ENCODE peak calls at places on chromosomes 6 and 20, in nine cellular contexts. L is sigmoid colon, V is transverse colon, R is stomach, A is K562, N is suprapubic skin, W is GM12878, Q is HepG2, J is H1. X is an unnamed sample.

GRCh38 chr6:4647414-4648365 is 128.5 kb upstream of the CDYL start:
- DNase-seq in L (peak), V (peak), R (peak), A (peak), N (peak), W (no peak), Q (peak), J (peak), X (peak)

GRCh38 chr6:121504227-121504626 is 68.8 kb downstream of the GJA1 start:
- DNase-seq in L (no peak), V (no peak), R (no peak), A (no peak), N (no peak), W (no peak), Q (no peak), J (no peak), X (no peak)

GRCh38 chr6:154754152-154754551 is 20.9 kb downstream of the SCAF8 start:
- DNase-seq in L (no peak), V (no peak), R (no peak), A (no peak), N (no peak), W (no peak), Q (no peak), J (no peak), X (no peak)

GRCh38 chr20:45792513-45793118 is 862 bp downstream of the DNTTIP1 start:
- DNase-seq in L (no peak), V (no peak), R (no peak), A (no peak), N (no peak), W (no peak), Q (no peak), J (no peak), X (peak)

GRCh38 chr20:38790210-38791053 is 15.1 kb upstream of the PPP1R16B start:
- DNase-seq in L (no peak), V (no peak), R (no peak), A (peak), N (no peak), W (no peak), Q (peak), J (no peak), X (no peak)

GRCh38 chr6:35596448-35597442 is 84.0 kb upstream of the TULP1 start:
- DNase-seq in L (no peak), V (no peak), R (no peak), A (no peak), N (no peak), W (no peak), Q (no peak), J (no peak), X (no peak)

GRCh38 chr6:149149682-149150081 is 167.8 kb upstream of the TAB2 start:
- DNase-seq in L (no peak), V (no peak), R (no peak), A (no peak), N (no peak), W (no peak), Q (no peak), J (no peak), X (no peak)

GRCh38 chr6:14739830-14740229 is 506.0 kb upstream of the JARID2 start:
- DNase-seq in L (no peak), V (no peak), R (no peak), A (no peak), N (no peak), W (no peak), Q (no peak), J (no peak), X (no peak)

GRCh38 chr6:16559091-16559490 is 202.2 kb downstream of the ATXN1 start:
- DNase-seq in L (no peak), V (no peak), R (no peak), A (no peak), N (no peak), W (no peak), Q (no peak), J (no peak), X (no peak)

GRCh38 chr6:14858808-14859207 is 387.1 kb upstream of the JARID2 start:
- DNase-seq in L (no peak), V (no peak), R (no peak), A (no peak), N (no peak), W (no peak), Q (no peak), J (no peak), X (no peak)

GRCh38 chr6:72238900-72239299 is 352.6 kb downstream of the RIMS1 start:
- DNase-seq in L (no peak), V (no peak), R (no peak), A (no peak), N (no peak), W (no peak), Q (no peak), J (no peak), X (no peak)

GRCh38 chr20:44166477-44166876 is 20.5 kb downstream of the JPH2 start:
- DNase-seq in L (no peak), V (no peak), R (no peak), A (no peak), N (no peak), W (no peak), Q (no peak), J (no peak), X (no peak)

GRCh38 chr6:88512951-88513350 is 346.8 kb upstream of the CNR1 start:
- DNase-seq in L (no peak), V (no peak), R (no peak), A (no peak), N (no peak), W (no peak), Q (no peak), J (no peak), X (no peak)

GRCh38 chr6:41774841-41775240 is 4.9 kb downstream of the FRS3 start:
- DNase-seq in L (no peak), V (no peak), R (no peak), A (no peak), N (no peak), W (no peak), Q (no peak), J (no peak), X (no peak)

GRCh38 chr20:45098096-45098773 is 2.7 kb downstream of the KCNS1 start:
- DNase-seq in L (no peak), V (no peak), R (peak), A (no peak), N (no peak), W (no peak), Q (no peak), J (peak), X (no peak)

GRCh38 chr6:23692184-23692583 is 433.8 kb upstream of the NRSN1 start:
- DNase-seq in L (no peak), V (no peak), R (no peak), A (no peak), N (no peak), W (no peak), Q (no peak), J (no peak), X (no peak)

GRCh38 chr20:37524859-37525708 is 2.6 kb downstream of the BLCAP start:
- DNase-seq in L (no peak), V (peak), R (peak), A (no peak), N (no peak), W (no peak), Q (no peak), J (no peak), X (no peak)

GRCh38 chr6:166905013-166905412 is 51.3 kb downstream of the RNASET2 start:
- DNase-seq in L (no peak), V (no peak), R (no peak), A (no peak), N (no peak), W (no peak), Q (no peak), J (no peak), X (no peak)
- TF ChIP-seq EP300 in L (no peak), V (no peak), R (no peak), A (no peak), N (no peak), W (no peak), Q (no peak), J (no peak), X (no peak)

GRCh38 chr6:106369739-106370138 is 9.2 kb downstream of the CRYBG1 start:
- DNase-seq in L (no peak), V (no peak), R (no peak), A (no peak), N (no peak), W (no peak), Q (no peak), J (no peak), X (no peak)

GRCh38 chr6:106372838-106373501 is 12.5 kb downstream of the CRYBG1 start:
- DNase-seq in L (no peak), V (no peak), R (no peak), A (no peak), N (no peak), W (no peak), Q (no peak), J (no peak), X (no peak)

GRCh38 chr6:106373502-106374239 is 13.2 kb downstream of the CRYBG1 start:
- DNase-seq in L (no peak), V (no peak), R (no peak), A (no peak), N (no peak), W (no peak), Q (no peak), J (no peak), X (no peak)

DNA sequence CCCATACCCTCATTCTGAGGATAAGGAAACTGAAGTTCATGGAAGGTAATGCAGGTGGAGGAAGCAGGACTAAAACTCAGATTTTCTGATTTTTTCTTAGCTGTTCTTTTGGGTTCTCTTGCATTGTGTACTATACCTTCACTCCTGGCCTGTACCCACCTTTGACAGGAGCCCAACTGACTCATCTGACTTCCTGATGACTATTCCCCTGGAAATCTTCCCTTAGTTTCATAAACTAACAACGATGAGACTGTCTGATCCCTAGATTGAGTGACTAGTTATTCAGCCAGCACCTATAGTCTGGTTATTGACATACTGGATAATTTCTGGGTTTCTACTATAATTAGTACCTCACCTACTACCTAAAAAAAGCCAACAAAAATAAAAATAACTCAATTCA is 10.1 kb downstream of the CRYBG1 start:
- DNase-seq in L (no peak), V (no peak), R (no peak), A (no peak), N (no peak), W (no peak), Q (no peak), J (no peak), X (no peak)
- TF ChIP-seq POLR2AphosphoS5 in L (no peak), V (no peak), R (no peak), A (no peak), N (no peak), W (no peak), Q (no peak), J (no peak), X (no peak)

GRCh38 chr6:44264154-44265002 is 973 bp downstream of the NFKBIE start:
- DNase-seq in L (no peak), V (peak), R (peak), A (no peak), N (no peak), W (no peak), Q (no peak), J (no peak), X (peak)

GRCh38 chr6:44265843-44266233 is 487 bp upstream of the NFKBIE start:
- DNase-seq in L (no peak), V (no peak), R (no peak), A (no peak), N (no peak), W (no peak), Q (no peak), J (no peak), X (no peak)

GRCh38 chr6:44263357-44264100 is 1.8 kb downstream of the NFKBIE start:
- DNase-seq in L (no peak), V (peak), R (no peak), A (peak), N (no peak), W (no peak), Q (no peak), J (no peak), X (peak)

GRCh38 chr6:44266347-44266746 is 996 bp upstream of the NFKBIE start:
- DNase-seq in L (no peak), V (no peak), R (no peak), A (no peak), N (no peak), W (no peak), Q (no peak), J (no peak), X (no peak)

DNA sequence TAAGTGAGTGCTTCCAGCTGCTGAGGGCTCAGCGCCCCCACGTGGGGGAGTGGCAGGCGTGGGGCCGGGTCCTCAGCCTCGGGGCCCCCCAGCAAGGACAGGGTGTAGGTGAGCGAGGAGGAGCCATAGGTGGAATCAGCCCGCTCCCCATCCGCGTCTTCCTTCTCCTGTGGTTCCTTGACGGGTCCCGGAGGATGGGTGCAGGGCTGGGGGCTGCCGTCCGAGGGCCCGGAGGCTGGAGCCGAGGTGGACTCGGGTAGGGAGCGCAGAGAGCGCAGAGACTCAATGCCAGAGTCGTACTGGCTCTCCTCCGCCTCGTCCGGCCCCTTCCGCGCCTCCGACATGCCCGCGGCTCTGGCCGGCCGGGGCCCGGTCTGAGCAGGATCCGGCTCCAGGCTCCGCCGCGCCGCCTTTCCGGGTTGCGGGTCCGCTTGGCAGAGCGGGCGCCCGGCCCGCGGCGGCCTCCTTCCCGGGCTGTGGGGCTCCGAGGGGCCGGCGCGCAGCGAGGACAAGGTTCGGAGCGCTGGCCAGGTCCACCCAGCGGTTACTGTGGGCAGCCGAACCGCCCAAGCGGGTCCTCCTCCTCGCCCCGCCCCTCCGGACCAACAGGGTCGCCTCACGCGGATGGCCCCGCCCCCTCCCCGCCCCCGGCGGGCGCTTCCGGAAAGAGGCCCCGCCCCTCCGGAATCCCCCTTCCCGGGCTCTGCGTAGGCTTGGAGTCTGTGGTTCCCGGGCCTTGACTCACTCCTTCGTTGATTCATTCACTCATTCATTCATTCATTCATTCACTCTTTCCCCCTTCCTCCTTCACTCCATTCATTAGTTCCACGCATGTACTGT is at the start of gene NFKBIE:
- DNase-seq in L (peak), V (peak), R (peak), A (peak), N (peak), W (no peak), Q (peak), J (no peak), X (peak)
- TF ChIP-seq CTCF in L (no peak), V (no peak), R (no peak), A (peak), N (peak), W (peak), Q (peak), J (no peak), X (peak)

GRCh38 chr6:129929433-129929832 is 68.3 kb upstream of the TMEM244 start:
- DNase-seq in L (no peak), V (no peak), R (no peak), A (no peak), N (no peak), W (no peak), Q (no peak), J (no peak), X (no peak)

GRCh38 chr6:129921169-129921817 is 60.2 kb upstream of the TMEM244 start:
- DNase-seq in L (no peak), V (no peak), R (no peak), A (peak), N (no peak), W (no peak), Q (no peak), J (no peak), X (no peak)

GRCh38 chr6:129920103-129920798 is 59.1 kb upstream of the TMEM244 start:
- DNase-seq in L (no peak), V (no peak), R (no peak), A (no peak), N (no peak), W (no peak), Q (no peak), J (no peak), X (no peak)

DNA sequence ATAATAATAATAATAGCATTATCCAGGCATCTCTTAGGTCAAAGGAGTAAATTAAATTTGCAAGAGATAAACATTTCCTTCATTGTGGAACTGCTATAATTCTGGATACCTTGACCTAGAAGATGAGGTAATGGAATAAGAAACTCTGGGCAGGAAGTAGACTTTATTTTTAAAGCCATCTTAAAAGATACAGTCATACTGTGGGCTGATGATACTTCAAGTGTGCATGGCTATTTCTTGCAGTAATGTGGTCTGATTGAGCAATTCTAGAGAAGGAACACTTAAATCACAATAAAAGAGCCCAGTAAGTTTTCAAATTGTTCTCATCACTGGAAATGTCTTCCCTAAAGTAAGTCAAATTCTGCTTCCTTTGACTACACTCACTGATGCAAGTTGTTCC is 62.4 kb upstream of the TMEM244 start:
- DNase-seq in L (no peak), V (no peak), R (no peak), A (no peak), N (no peak), W (no peak), Q (no peak), J (no peak), X (no peak)
- TF ChIP-seq EP300 in L (no peak), V (no peak), R (no peak), A (no peak), N (no peak), W (no peak), Q (no peak), J (no peak), X (no peak)